ENCODE peak calls at places on chromosomes 2 and 18, in ten cellular contexts. Q, O, U, Z, K, P, D, X, E and N are unnamed samples. For H3K4me1, the result is how much of the 10 kb centered on the place peaks cover.

GRCh38 chr2:37243435-37243834 is 12.0 kb downstream of the NDUFAF7 start:
- DNase-seq in Q (no peak), O (no peak), U (no peak), Z (no peak), K (no peak), P (no peak), D (no peak), X (no peak), E (no peak), N (no peak)

GRCh38 chr2:120224256-120224655 is 1.1 kb upstream of the TMEM185B start:
- DNase-seq in Q (no peak), O (no peak), U (no peak), Z (no peak), K (no peak), P (no peak), D (peak), X (no peak), E (peak), N (peak)

GRCh38 chr18:39846277-39846676 is 2108.8 kb upstream of the PIK3C3 start:
- DNase-seq in Q (no peak), O (no peak), U (no peak), Z (peak), K (no peak), P (peak), D (no peak), X (no peak), E (peak), N (no peak)

GRCh38 chr2:216436369-216436768 is 24.1 kb downstream of the SMARCAL1 start:
- DNase-seq in Q (no peak), O (no peak), U (no peak), Z (no peak), K (no peak), P (no peak), D (no peak), X (no peak), E (no peak), N (no peak)

GRCh38 chr2:60347781-60348180 is 205.7 kb downstream of the BCL11A start:
- DNase-seq in Q (no peak), O (no peak), U (no peak), Z (no peak), K (no peak), P (no peak), D (no peak), X (no peak), E (no peak), N (no peak)

GRCh38 chr2:199810422-199811250 is 40.4 kb downstream of the FTCDNL1 start:
- DNase-seq in Q (no peak), O (no peak), U (no peak), Z (peak), K (no peak), P (no peak), D (no peak), X (no peak), E (no peak), N (no peak)

GRCh38 chr18:41096504-41096903 is 858.5 kb upstream of the PIK3C3 start:
- DNase-seq in Q (no peak), O (no peak), U (peak), Z (peak), K (no peak), P (no peak), D (no peak), X (no peak), E (no peak), N (no peak)

GRCh38 chr2:227411320-227411989 is 23.7 kb upstream of the SCYGR1 start:
- DNase-seq in Q (no peak), O (peak), U (no peak), Z (peak), K (peak), P (no peak), D (no peak), X (no peak), E (no peak), N (no peak)

GRCh38 chr2:172065086-172065485 is 20.2 kb upstream of the DLX1 start:
- DNase-seq in Q (no peak), O (no peak), U (no peak), Z (no peak), K (no peak), P (no peak), D (no peak), X (no peak), E (no peak), N (no peak)

GRCh38 chr2:188974184-188974583 is at the start of gene COL3A1:
- DNase-seq in Q (no peak), O (no peak), U (no peak), Z (peak), K (no peak), P (peak), D (no peak), X (no peak), E (no peak), N (no peak)

GRCh38 chr2:205675861-205676516 is 6.3 kb upstream of the NRP2 start:
- DNase-seq in Q (peak), O (no peak), U (peak), Z (peak), K (no peak), P (no peak), D (no peak), X (peak), E (no peak), N (no peak)

GRCh38 chr2:11212645-11213044 is 57.4 kb downstream of the SLC66A3 start:
- DNase-seq in Q (no peak), O (no peak), U (no peak), Z (peak), K (no peak), P (no peak), D (no peak), X (no peak), E (no peak), N (no peak)

GRCh38 chr18:42275949-42276730 is 321.1 kb downstream of the PIK3C3 start:
- DNase-seq in Q (no peak), O (no peak), U (no peak), Z (no peak), K (no peak), P (no peak), D (no peak), X (no peak), E (no peak), N (no peak)

GRCh38 chr2:50492452-50492851 is 539.5 kb downstream of the NRXN1 start:
- DNase-seq in Q (peak), O (no peak), U (peak), Z (peak), K (no peak), P (no peak), D (no peak), X (peak), E (no peak), N (no peak)

GRCh38 chr2:61969376-61969775 is 63.9 kb downstream of the COMMD1 start:
- DNase-seq in Q (no peak), O (no peak), U (no peak), Z (peak), K (no peak), P (no peak), D (no peak), X (no peak), E (no peak), N (no peak)

GRCh38 chr2:102708847-102709559 is 52.8 kb upstream of the TMEM182 start:
- DNase-seq in Q (peak), O (peak), U (no peak), Z (peak), K (no peak), P (no peak), D (no peak), X (no peak), E (no peak), N (peak)

GRCh38 chr2:209519911-209520310 is 96.1 kb downstream of the MAP2 start:
- DNase-seq in Q (no peak), O (no peak), U (no peak), Z (no peak), K (no peak), P (no peak), D (no peak), X (no peak), E (no peak), N (no peak)

DNA sequence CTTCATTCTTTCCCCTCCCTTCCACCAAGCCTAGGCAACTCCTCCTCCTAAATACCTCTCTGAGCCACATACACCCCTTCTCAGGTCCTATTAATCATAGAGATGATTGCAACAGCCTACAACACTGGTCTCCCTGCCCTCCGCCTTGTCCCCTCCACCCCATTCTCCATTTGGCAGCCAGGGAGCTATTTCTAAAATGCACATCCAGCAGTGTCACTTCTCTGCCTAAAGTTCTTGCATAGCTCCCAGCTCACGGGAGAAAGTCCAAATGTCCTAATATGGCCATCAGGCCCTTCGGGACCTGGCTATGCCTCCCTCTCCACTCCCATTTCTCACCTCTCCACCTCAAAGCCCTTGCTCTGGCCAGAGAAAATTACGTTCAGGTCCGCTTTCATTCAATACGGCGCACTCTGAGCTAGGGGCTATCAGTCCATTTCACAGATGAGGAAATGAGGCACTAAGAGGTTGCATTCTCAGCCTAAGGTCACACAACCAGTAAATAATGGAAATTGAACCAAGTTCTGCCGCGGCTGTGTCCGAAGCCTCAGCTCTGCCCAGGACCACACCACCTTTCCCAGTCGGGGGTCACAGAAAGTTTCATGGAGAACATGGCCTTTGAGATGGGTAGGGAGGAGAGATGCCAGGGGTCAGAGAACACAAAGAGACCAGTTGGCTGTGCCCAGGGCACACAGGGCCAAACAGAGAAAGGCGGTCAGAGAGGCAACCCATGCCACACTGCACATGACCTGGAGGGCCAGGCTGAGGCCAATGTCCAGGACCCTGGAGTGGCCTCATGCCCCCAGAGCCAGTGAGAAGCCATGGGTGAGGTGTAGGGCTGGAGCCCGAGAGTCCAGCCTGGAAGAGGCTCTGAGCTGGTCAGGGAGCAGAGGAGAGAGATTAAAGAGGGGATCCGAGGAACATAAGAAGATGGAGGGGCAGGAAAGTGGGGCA is 72.8 kb downstream of the TNS1 start:
- DNase-seq in Q (no peak), O (no peak), U (no peak), Z (peak), K (peak), P (no peak), D (no peak), X (no peak), E (no peak), N (no peak)
- H3K4me1 ChIP-seq in Q (half or more), O (under half), U (under half), Z (under half), K (under half), P (half or more), D (half or more), X (under half), E (half or more), N (under half)

GRCh38 chr18:36309436-36310391 is 12.2 kb downstream of the FHOD3 start:
- DNase-seq in Q (peak), O (peak), U (peak), Z (peak), K (peak), P (no peak), D (no peak), X (no peak), E (peak), N (peak)

GRCh38 chr18:36314098-36314497 is 16.6 kb downstream of the FHOD3 start:
- DNase-seq in Q (no peak), O (no peak), U (no peak), Z (peak), K (no peak), P (no peak), D (no peak), X (no peak), E (no peak), N (no peak)

GRCh38 chr18:36308711-36309435 is 11.4 kb downstream of the FHOD3 start:
- DNase-seq in Q (no peak), O (no peak), U (peak), Z (no peak), K (no peak), P (no peak), D (no peak), X (no peak), E (no peak), N (no peak)

GRCh38 chr18:36312806-36313395 is 15.4 kb downstream of the FHOD3 start:
- DNase-seq in Q (no peak), O (no peak), U (no peak), Z (peak), K (no peak), P (no peak), D (no peak), X (no peak), E (no peak), N (no peak)

DNA sequence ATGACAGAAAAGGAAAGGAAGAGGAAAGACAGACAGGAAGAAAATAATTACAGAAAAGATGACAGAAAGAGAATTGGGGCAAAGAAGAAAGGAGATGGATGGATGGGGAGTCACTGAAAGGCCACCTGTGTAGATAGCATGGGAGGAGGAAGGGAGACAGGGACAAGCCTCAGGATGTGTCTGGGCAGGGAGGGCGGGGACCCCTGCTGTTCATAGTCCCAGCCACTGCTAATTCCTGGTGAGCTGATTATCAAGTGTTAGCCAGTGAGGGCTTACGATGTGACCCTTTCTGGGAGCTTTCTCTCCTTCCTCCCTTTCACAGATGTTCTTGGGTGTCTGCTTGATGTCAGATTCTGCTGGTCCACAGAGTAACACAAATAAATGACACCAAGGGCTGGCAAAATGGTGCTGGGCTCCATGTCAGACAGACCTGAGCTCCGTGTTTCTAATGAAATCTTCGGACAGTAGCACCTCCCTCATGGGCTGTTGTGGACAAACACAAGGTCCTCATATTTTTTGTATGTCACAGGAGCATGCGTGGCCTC is 13.6 kb downstream of the FHOD3 start:
- DNase-seq in Q (no peak), O (no peak), U (no peak), Z (no peak), K (no peak), P (no peak), D (no peak), X (no peak), E (no peak), N (no peak)
- H3K4me1 ChIP-seq in Q (under half), O (half or more), U (under half), Z (half or more), K (under half), P (half or more), D (under half), X (under half), E (under half), N (half or more)

DNA sequence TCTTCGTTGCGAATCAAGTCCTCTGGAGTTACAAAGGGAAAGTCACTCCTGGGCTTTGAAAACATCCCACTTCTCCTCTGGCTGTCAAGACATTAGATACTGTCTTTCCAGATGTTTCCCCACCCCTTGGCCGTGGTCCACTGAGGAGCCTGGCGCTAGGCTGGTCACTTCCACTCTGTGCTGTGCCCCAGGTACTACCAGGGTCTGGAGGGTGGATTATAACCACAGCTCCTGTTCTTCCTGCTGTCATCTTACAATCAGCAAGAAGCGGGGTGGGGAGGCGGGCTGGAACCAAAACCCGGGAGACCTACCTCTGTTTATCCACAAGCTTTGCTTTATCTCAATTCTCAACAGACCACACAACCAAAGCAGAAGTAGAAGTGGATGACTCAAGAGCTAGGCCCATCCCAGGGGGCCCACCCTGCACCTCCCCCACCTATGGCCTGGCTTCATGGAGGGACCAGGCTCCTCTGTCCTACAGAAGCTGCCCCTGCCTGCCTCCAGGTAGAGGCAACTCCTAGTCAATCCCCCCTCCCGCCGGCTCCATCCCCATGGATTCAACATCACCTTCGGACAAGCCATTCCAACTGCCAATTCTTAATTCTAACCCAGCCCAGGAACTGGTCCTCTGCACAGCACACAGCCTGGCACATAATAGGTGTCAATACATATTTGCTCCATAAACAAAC is 17.8 kb downstream of the SMAD7 start:
- DNase-seq in Q (no peak), O (no peak), U (no peak), Z (no peak), K (no peak), P (no peak), D (peak), X (peak), E (no peak), N (no peak)
- H3K4me1 ChIP-seq in Q (half or more), O (under half), U (half or more), Z (half or more), K (half or more), P (half or more), D (half or more), X (half or more), E (half or more), N (half or more)

GRCh38 chr2:223944166-223944703 is 900 bp downstream of the WDFY1 start:
- DNase-seq in Q (no peak), O (peak), U (peak), Z (no peak), K (no peak), P (peak), D (peak), X (no peak), E (peak), N (no peak)
- H3K4me1 ChIP-seq in Q (under half), O (under half), U (under half), Z (under half), K (under half), P (under half), D (under half), X (under half), E (under half), N (under half)

GRCh38 chr2:159213296-159213695 is 73.2 kb downstream of the WDSUB1 start:
- DNase-seq in Q (no peak), O (no peak), U (no peak), Z (no peak), K (no peak), P (no peak), D (no peak), X (no peak), E (no peak), N (no peak)
- H3K4me1 ChIP-seq in Q (under half), O (under half), U (under half), Z (under half), K (under half), P (under half), D (under half), X (under half), E (under half), N (under half)

DNA sequence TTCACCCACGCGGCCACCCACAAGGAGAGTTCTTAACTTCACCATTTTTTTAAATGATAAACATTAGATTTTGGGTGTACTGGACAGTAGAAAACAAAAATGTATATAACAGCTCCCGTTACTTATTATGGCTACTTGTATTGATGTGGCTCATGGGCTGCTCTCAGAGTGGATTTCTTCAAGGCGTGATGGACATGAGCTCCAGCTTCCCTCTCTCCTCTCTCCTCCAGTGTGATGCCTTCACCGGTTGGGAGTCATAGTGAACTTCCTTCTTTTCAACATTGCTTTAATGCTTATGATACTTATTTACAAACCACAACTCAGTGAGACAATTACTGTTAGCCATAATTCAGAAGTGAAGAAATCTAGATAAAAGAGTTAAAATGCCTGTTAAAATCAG is 515.2 kb downstream of the RNF144A start:
- DNase-seq in Q (no peak), O (no peak), U (no peak), Z (no peak), K (no peak), P (no peak), D (no peak), X (no peak), E (no peak), N (no peak)
- H3K4me1 ChIP-seq in Q (under half), O (under half), U (under half), Z (under half), K (under half), P (under half), D (under half), X (half or more), E (under half), N (under half)

GRCh38 chr2:223740679-223741078 is 96.7 kb downstream of the AP1S3 start:
- DNase-seq in Q (no peak), O (no peak), U (no peak), Z (no peak), K (no peak), P (no peak), D (no peak), X (no peak), E (no peak), N (no peak)

GRCh38 chr2:223747392-223748042 is 89.9 kb downstream of the AP1S3 start:
- DNase-seq in Q (no peak), O (no peak), U (no peak), Z (no peak), K (no peak), P (no peak), D (no peak), X (no peak), E (no peak), N (no peak)

GRCh38 chr2:223751012-223751411 is 86.4 kb downstream of the AP1S3 start:
- DNase-seq in Q (no peak), O (no peak), U (no peak), Z (no peak), K (no peak), P (no peak), D (no peak), X (no peak), E (no peak), N (no peak)

GRCh38 chr2:223744580-223744979 is 92.8 kb downstream of the AP1S3 start:
- DNase-seq in Q (no peak), O (no peak), U (no peak), Z (peak), K (no peak), P (no peak), D (no peak), X (no peak), E (no peak), N (no peak)

GRCh38 chr2:223746611-223747010 is 90.8 kb downstream of the AP1S3 start:
- DNase-seq in Q (no peak), O (no peak), U (no peak), Z (no peak), K (no peak), P (no peak), D (no peak), X (no peak), E (no peak), N (no peak)
- H3K4me1 ChIP-seq in Q (under half), O (under half), U (under half), Z (under half), K (under half), P (under half), D (under half), X (under half), E (under half), N (under half)

DNA sequence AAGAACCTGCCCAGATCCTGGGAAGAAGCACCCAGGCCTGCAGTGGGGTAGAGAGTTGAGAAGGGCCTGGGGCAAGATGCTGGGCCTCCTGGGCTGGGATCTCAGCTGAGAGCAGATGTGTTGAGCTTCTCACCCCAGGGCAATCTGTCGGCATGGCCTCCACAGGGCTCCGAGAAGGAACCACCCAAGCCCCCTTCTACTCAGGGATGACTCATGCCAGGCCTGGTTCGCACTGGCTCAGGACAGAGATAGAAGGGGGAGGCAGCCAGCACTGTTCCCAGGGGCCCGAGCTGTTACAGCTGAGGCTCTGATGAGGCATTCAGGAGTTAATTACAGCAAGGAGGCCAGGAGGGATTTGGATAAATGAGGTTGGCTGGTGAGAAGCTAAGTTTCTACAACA is 62.5 kb downstream of the CENPO start:
- DNase-seq in Q (no peak), O (no peak), U (no peak), Z (peak), K (no peak), P (peak), D (peak), X (no peak), E (no peak), N (no peak)
- H3K4me1 ChIP-seq in Q (under half), O (under half), U (under half), Z (under half), K (under half), P (under half), D (under half), X (under half), E (under half), N (under half)

GRCh38 chr18:55121397-55122170 is 162.3 kb upstream of the CCDC68 start:
- DNase-seq in Q (no peak), O (no peak), U (no peak), Z (no peak), K (no peak), P (no peak), D (no peak), X (no peak), E (no peak), N (no peak)
- H3K4me1 ChIP-seq in Q (under half), O (under half), U (under half), Z (under half), K (under half), P (under half), D (under half), X (under half), E (under half), N (under half)